ENCODE peak calls at places on chromosomes 7 and 10, in ten cellular contexts. M, K, A, W, J, D, O, H, R and F are unnamed samples.

GRCh38 chr10:32963102-32963501 is 5.1 kb upstream of the ITGB1 start:
- DNase-seq in M (no peak), K (peak; percentile 55), A (peak; percentile 74), W (no peak), J (peak; percentile 78), D (no peak), O (no peak), H (peak; percentile 68), R (no peak), F (no peak)

GRCh38 chr10:58385784-58386112 is 538 bp downstream of the TFAM start:
- DNase-seq in M (peak; percentile 28), K (no peak), A (peak; percentile 27), W (no peak), J (peak; percentile 28), D (peak; percentile 6), O (peak; percentile 43), H (peak; percentile 12), R (no peak), F (no peak)

GRCh38 chr7:101234636-101235035 is 3.0 kb downstream of the CLDN15 start:
- DNase-seq in M (no peak), K (no peak), A (no peak), W (no peak), J (no peak), D (no peak), O (no peak), H (no peak), R (no peak), F (no peak)

GRCh38 chr7:101987494-101987893 is 170.1 kb downstream of the CUX1 start:
- DNase-seq in M (no peak), K (no peak), A (no peak), W (no peak), J (no peak), D (no peak), O (no peak), H (no peak), R (no peak), F (no peak)

GRCh38 chr7:36439624-36440023 is 50.0 kb downstream of the ANLN start:
- DNase-seq in M (no peak), K (no peak), A (no peak), W (no peak), J (no peak), D (no peak), O (no peak), H (no peak), R (no peak), F (no peak)

GRCh38 chr7:96075510-96076349 is 246.2 kb downstream of the SLC25A13 start:
- DNase-seq in M (peak; percentile 75), K (peak; percentile 21), A (peak; percentile 61), W (no peak), J (peak; percentile 49), D (peak; percentile 59), O (peak; percentile 69), H (peak; percentile 43), R (peak; percentile 81), F (peak; percentile 24)

GRCh38 chr7:98186452-98187137 is 24.6 kb upstream of the BHLHA15 start:
- DNase-seq in M (no peak), K (peak; percentile 58), A (peak; percentile 52), W (no peak), J (no peak), D (no peak), O (no peak), H (peak; percentile 37), R (no peak), F (no peak)

GRCh38 chr7:28173531-28173930 is 7.1 kb downstream of the JAZF1 start:
- DNase-seq in M (no peak), K (no peak), A (no peak), W (no peak), J (no peak), D (no peak), O (no peak), H (no peak), R (no peak), F (no peak)

GRCh38 chr10:120209124-120209523 is 247.9 kb upstream of the PLPP4 start:
- DNase-seq in M (no peak), K (no peak), A (no peak), W (no peak), J (no peak), D (no peak), O (no peak), H (no peak), R (no peak), F (no peak)

GRCh38 chr10:120208488-120208887 is 248.5 kb upstream of the PLPP4 start:
- DNase-seq in M (no peak), K (no peak), A (no peak), W (no peak), J (no peak), D (no peak), O (no peak), H (no peak), R (no peak), F (no peak)

GRCh38 chr10:120204877-120205276 is 252.2 kb upstream of the PLPP4 start:
- DNase-seq in M (no peak), K (no peak), A (no peak), W (no peak), J (no peak), D (no peak), O (no peak), H (no peak), R (no peak), F (no peak)

DNA sequence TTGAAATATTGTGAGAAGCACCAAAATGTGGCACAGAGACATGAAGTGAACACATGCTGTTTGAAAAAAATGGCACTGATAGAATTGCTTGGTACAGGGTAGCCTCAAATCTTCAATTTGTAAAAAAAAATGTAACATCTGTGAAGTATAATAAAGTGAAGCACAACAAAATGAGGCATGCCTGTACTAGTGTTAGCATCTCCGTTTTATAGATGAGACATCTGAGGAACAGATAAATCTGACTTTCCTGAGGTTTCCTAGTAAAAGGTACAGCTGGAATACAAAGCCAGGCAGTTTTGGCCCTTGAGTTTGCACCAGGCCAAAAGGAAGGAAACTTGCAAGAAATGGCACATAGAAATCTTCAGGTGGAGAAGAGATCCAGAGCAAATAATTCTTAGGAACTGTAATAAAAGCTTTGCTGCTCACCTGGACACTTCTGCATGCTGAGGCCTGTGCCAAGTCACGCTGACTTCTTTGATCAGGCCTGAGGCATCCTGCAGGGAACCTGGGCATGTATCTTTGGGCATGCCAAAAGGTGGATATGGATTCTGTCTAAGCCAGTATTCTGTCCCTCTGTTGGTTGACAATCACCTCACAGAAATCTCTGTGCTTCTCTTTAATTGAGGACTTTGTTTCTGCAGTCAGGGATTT is 251.5 kb upstream of the PLPP4 start:
- DNase-seq in M (no peak), K (no peak), A (no peak), W (no peak), J (no peak), D (no peak), O (no peak), H (no peak), R (no peak), F (no peak)
- TF ChIP-seq CTCF in M (no peak), K (no peak), A (no peak), W (no peak), J (no peak), D (no peak), O (no peak), H (no peak), R (no peak), F (no peak)

DNA sequence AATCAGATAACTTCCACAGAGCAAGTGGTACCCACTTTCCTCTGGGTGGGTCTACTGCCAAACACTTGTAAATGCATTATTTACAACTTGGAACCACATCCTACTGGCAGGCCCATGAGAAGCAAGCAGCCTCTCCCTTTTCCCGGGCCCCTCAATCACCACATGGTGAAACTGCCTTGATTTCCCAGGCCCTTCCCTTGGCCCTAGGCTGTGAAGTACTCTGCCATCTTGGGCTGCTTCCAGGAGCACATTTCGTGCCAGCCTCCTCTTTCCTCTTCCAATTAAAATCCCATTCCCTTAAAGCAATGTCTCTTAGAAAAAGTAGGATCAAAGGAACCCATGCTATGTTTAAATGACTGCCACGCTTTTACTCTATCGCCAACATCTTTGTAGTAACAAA is 71.4 kb downstream of the CUZD1 start:
- DNase-seq in M (no peak), K (no peak), A (no peak), W (no peak), J (no peak), D (peak; percentile 14), O (no peak), H (no peak), R (no peak), F (no peak)
- TF ChIP-seq CTCF in M (no peak), K (no peak), A (no peak), W (no peak), J (no peak), D (no peak), O (no peak), H (no peak), R (no peak), F (no peak)

DNA sequence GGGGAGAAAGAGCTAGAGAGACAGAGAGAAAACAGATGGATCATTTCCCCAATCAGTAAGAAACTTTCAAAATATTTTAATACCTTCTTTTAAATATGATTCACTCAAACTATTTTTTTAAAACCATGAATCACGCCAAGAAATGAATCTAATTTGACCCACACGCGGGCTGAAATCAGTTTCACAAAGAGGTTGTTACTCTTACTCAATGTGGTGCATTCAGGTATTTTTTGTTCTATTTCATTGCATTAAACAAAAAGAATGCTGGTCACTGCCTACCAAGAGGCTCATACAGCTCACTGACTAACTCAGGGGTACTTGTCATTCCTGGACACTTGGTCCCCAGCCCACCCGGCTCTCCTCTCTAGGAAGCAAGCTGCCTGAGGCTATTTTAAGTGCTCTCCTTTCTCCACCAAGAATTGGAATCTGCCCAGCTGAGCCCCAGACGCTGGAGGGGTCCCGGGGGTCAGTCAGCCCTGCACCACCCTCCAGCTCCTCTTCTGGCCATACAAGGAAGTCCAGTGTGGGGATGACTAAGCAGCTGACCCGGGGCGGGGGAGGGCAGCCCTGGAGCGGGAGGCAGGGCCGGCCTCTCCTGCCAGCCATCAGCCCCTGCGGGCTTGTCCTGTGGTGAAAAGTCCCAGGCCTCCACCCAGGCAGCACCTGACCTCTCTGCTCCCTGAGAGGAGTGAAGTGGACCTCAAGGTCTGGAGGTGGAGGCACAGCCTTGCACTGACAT is 21.7 kb upstream of the PFKP start:
- DNase-seq in M (no peak), K (peak; percentile 84), A (peak; percentile 84), W (peak; percentile 52), J (peak; percentile 87), D (peak; percentile 34), O (peak; percentile 58), H (peak; percentile 70), R (no peak), F (no peak)
- TF ChIP-seq CTCF in M (no peak), K (peak; percentile 73), A (peak; percentile 48), W (peak; percentile 17), J (peak; percentile 46), D (no peak), O (no peak), H (peak; percentile 64), R (no peak), F (no peak)

GRCh38 chr10:126242352-126243260 is 145.7 kb downstream of the ADAM12 start:
- DNase-seq in M (no peak), K (peak; percentile 75), A (peak; percentile 88), W (peak; percentile 67), J (peak; percentile 90), D (peak; percentile 14), O (peak; percentile 69), H (peak; percentile 80), R (no peak), F (no peak)

GRCh38 chr10:126235979-126236851 is 152.1 kb downstream of the ADAM12 start:
- DNase-seq in M (no peak), K (no peak), A (no peak), W (no peak), J (no peak), D (no peak), O (no peak), H (no peak), R (no peak), F (no peak)

GRCh38 chr10:126243306-126243705 is 145.0 kb downstream of the ADAM12 start:
- DNase-seq in M (no peak), K (no peak), A (peak; percentile 52), W (no peak), J (no peak), D (no peak), O (no peak), H (no peak), R (no peak), F (no peak)

GRCh38 chr10:126240483-126240882 is 147.8 kb downstream of the ADAM12 start:
- DNase-seq in M (no peak), K (no peak), A (peak; percentile 63), W (no peak), J (peak; percentile 70), D (no peak), O (no peak), H (peak; percentile 49), R (no peak), F (no peak)

GRCh38 chr10:126239844-126240243 is 148.4 kb downstream of the ADAM12 start:
- DNase-seq in M (no peak), K (no peak), A (no peak), W (no peak), J (no peak), D (no peak), O (no peak), H (no peak), R (no peak), F (no peak)
- TF ChIP-seq CTCF in M (no peak), K (no peak), A (no peak), W (no peak), J (no peak), D (no peak), O (no peak), H (no peak), R (no peak), F (no peak)